ENCODE peak calls at places on chromosome 15, in five cellular contexts. N is lower leg skin; Q is CD8-positive, alpha-beta memory T cell; Z is activated naive CD4-positive, alpha-beta T cell treated with anti-CD3 and anti-CD28 coated beads, Interleukin-2, amount 50 U/mL, for 16 hours; P is T-helper 1 cell. I is an unnamed sample.

GRCh38 chr15:35665855-35666536 is 120.0 kb upstream of the DPH6 start:
- DNase-seq in Z (no peak), P (no peak), Q (no peak), N (peak), I (peak)

GRCh38 chr15:68821898-68822380 is 1.2 kb upstream of the ANP32A start:
- DNase-seq in P (no peak), Z (peak), N (no peak), Q (no peak), I (no peak)

GRCh38 chr15:40451497-40452158 is 10.9 kb downstream of the BAHD1 start:
- DNase-seq in P (no peak), Q (no peak), Z (no peak), N (no peak), I (no peak)

GRCh38 chr15:86362556-86362955 is 282.9 kb downstream of the AGBL1 start:
- DNase-seq in Q (no peak), N (no peak), P (no peak), Z (no peak), I (no peak)

GRCh38 chr15:85149460-85150129 is 167.9 kb downstream of the PDE8A start:
- DNase-seq in Z (no peak), N (no peak), Q (no peak), P (no peak), I (no peak)

GRCh38 chr15:80989110-80989517 is 505 bp downstream of the MESD start:
- DNase-seq in Z (no peak), P (no peak), Q (no peak), N (no peak), I (no peak)

GRCh38 chr15:70234256-70234965 is 136.7 kb upstream of the TLE3 start:
- DNase-seq in Q (no peak), Z (no peak), N (no peak), P (no peak), I (no peak)

GRCh38 chr15:28930011-28930410 is 44.2 kb downstream of the APBA2 start:
- DNase-seq in P (no peak), N (no peak), Q (no peak), Z (no peak), I (no peak)

GRCh38 chr15:67832031-67832551 is 6.8 kb downstream of the SKOR1 start:
- DNase-seq in P (no peak), Z (no peak), Q (no peak), N (no peak), I (no peak)

GRCh38 chr15:67446449-67446848 is 74.5 kb upstream of the C15orf61 start:
- DNase-seq in N (no peak), P (no peak), Q (no peak), Z (no peak), I (no peak)

GRCh38 chr15:76060098-76060989 is 559 bp downstream of the TMEM266 start:
- DNase-seq in N (no peak), Q (peak), Z (peak), P (no peak), I (no peak)

GRCh38 chr15:36798789-36799188 is 219.4 kb downstream of the CDIN1 start:
- DNase-seq in N (no peak), Z (no peak), P (no peak), Q (no peak), I (no peak)

GRCh38 chr15:95291878-95292472 is 1038.5 kb upstream of the NR2F2 start:
- DNase-seq in Q (no peak), Z (no peak), N (no peak), P (no peak), I (no peak)

GRCh38 chr15:100975043-100975442 is 55.9 kb downstream of the LRRK1 start:
- DNase-seq in Z (no peak), Q (no peak), N (no peak), P (no peak), I (no peak)

GRCh38 chr15:71559098-71559497 is 251.3 kb upstream of the NR2E3 start:
- DNase-seq in P (no peak), Z (no peak), N (no peak), Q (no peak), I (no peak)

GRCh38 chr15:45174577-45174976 is 13.2 kb downstream of the SHF start:
- DNase-seq in N (no peak), Q (no peak), P (no peak), Z (no peak), I (no peak)

GRCh38 chr15:55916666-55917409 is 76.6 kb downstream of the NEDD4 start:
- DNase-seq in P (no peak), Z (no peak), Q (no peak), N (no peak), I (no peak)

GRCh38 chr15:54082836-54083492 is 104.7 kb downstream of the UNC13C start:
- DNase-seq in Q (no peak), P (no peak), Z (no peak), N (no peak), I (no peak)

GRCh38 chr15:88480981-88481380 is 13.5 kb downstream of the MRPS11 start:
- DNase-seq in Q (no peak), Z (no peak), P (no peak), N (no peak), I (no peak)

GRCh38 chr15:40155270-40155910 is 5.5 kb upstream of the BUB1B start:
- DNase-seq in Z (no peak), P (no peak), N (no peak), Q (no peak), I (no peak)

GRCh38 chr15:101028321-101028720 is 109.2 kb downstream of the LRRK1 start:
- DNase-seq in N (no peak), Q (no peak), P (no peak), Z (no peak), I (no peak)

I was measured in uterus.